ENCODE peak calls at places on chromosomes 12 and 14, in six cellular contexts. E, K, U, P, S and C are unnamed samples.

GRCh38 chr14:68088463-68088862 is 268.9 kb downstream of the RAD51B start:
- DNase-seq in U (no peak), K (peak; percentile 66), S (no peak), E (no peak), P (peak; percentile 38), C (no peak)

GRCh38 chr14:51552768-51553426 is 98.8 kb upstream of the FRMD6 start:
- DNase-seq in E (peak; percentile 14), P (no peak), K (peak; percentile 70), S (no peak), U (peak; percentile 79), C (no peak)

GRCh38 chr12:47214771-47215170 is 135.0 kb upstream of the AMIGO2 start:
- DNase-seq in U (no peak), E (no peak), P (no peak), K (no peak), S (no peak), C (no peak)

GRCh38 chr14:33508663-33509062 is 442.2 kb downstream of the EGLN3 start:
- DNase-seq in K (no peak), S (no peak), P (no peak), E (no peak), U (no peak), C (no peak)

GRCh38 chr12:115407723-115408122 is 723.7 kb upstream of the TBX3 start:
- DNase-seq in P (no peak), E (no peak), U (no peak), K (no peak), S (no peak), C (no peak)

GRCh38 chr12:92138144-92138543 is 7.5 kb downstream of the BTG1 start:
- DNase-seq in S (no peak), P (no peak), K (no peak), U (no peak), E (no peak), C (no peak)

GRCh38 chr14:25250516-25250915 is 200.6 kb upstream of the STXBP6 start:
- DNase-seq in E (no peak), S (no peak), U (no peak), P (no peak), K (no peak), C (no peak)

GRCh38 chr12:6688543-6688999 is 604 bp downstream of the ZNF384 start:
- DNase-seq in E (peak; percentile 73), U (peak; percentile 56), K (peak; percentile 26), P (peak; percentile 92), S (no peak), C (no peak)

GRCh38 chr12:75825686-75826085 is 205.9 kb downstream of the PHLDA1 start:
- DNase-seq in E (no peak), S (no peak), K (peak; percentile 95), U (no peak), P (no peak), C (peak; percentile 94)

GRCh38 chr14:64758025-64758521 is 53.8 kb downstream of the PLEKHG3 start:
- DNase-seq in U (no peak), S (no peak), P (no peak), K (peak; percentile 38), E (peak; percentile 51), C (peak; percentile 41)

GRCh38 chr12:121240484-121241202 is 30.7 kb downstream of the P2RX4 start:
- DNase-seq in K (no peak), P (no peak), E (peak; percentile 74), S (peak; percentile 55), U (peak; percentile 62), C (no peak)

GRCh38 chr14:96502621-96503251 is 554 bp downstream of the PAPOLA start:
- DNase-seq in E (peak; percentile 68), S (peak; percentile 12), P (peak; percentile 51), K (peak; percentile 35), U (peak; percentile 67), C (peak; percentile 46)

GRCh38 chr14:93925374-93925895 is 1.7 kb upstream of the FAM181A start:
- DNase-seq in U (no peak), P (no peak), S (no peak), E (no peak), K (no peak), C (no peak)